ENCODE peak calls at places on chromosomes 5 and 9, in five cellular contexts. I, P, O, V and Q are unnamed samples.

GRCh38 chr9:70021026-70021571 is 22.5 kb upstream of the MAMDC2 start:
- DNase-seq in V (peak; percentile 87), O (no peak), P (peak; percentile 96), I (no peak), Q (no peak)

GRCh38 chr9:135809166-135809565 is 98.2 kb downstream of the CAMSAP1 start:
- DNase-seq in I (no peak), V (peak; percentile 58), P (peak; percentile 56), O (no peak), Q (no peak)

GRCh38 chr9:96138616-96139015 is 163.4 kb downstream of the HSD17B3 start:
- DNase-seq in I (no peak), V (no peak), P (no peak), O (no peak), Q (no peak)

GRCh38 chr5:6713274-6714181 is at the start of gene TENT4A:
- DNase-seq in O (no peak), P (peak; percentile 27), V (no peak), I (no peak), Q (peak; percentile 76)

GRCh38 chr9:15277400-15278137 is 29.4 kb downstream of the TTC39B start:
- DNase-seq in P (peak; percentile 22), V (peak; percentile 22), I (no peak), O (peak; percentile 33), Q (peak; percentile 9)

GRCh38 chr5:149156435-149157083 is 15.3 kb downstream of the ABLIM3 start:
- DNase-seq in I (no peak), V (no peak), O (no peak), P (no peak), Q (peak; percentile 11)

GRCh38 chr5:82676663-82677062 is 398.5 kb upstream of the RPS23 start:
- DNase-seq in O (peak; percentile 56), I (no peak), P (no peak), V (no peak), Q (no peak)

GRCh38 chr5:54360089-54360488 is 49.7 kb upstream of the ARL15 start:
- DNase-seq in P (peak; percentile 85), I (no peak), V (peak; percentile 55), O (no peak), Q (no peak)

GRCh38 chr5:33474931-33475499 is 34.2 kb downstream of the TARS1 start:
- DNase-seq in V (no peak), O (no peak), P (no peak), I (no peak), Q (no peak)

GRCh38 chr5:170111088-170111796 is 5.5 kb downstream of the FOXI1 start:
- DNase-seq in O (no peak), P (no peak), V (no peak), I (no peak), Q (no peak)

GRCh38 chr5:36569456-36569855 is 37.0 kb upstream of the SLC1A3 start:
- DNase-seq in O (no peak), I (no peak), V (peak; percentile 67), P (peak; percentile 49), Q (no peak)

GRCh38 chr5:136249678-136250266 is 56.8 kb upstream of the SMIM32 start:
- DNase-seq in P (peak; percentile 65), I (peak; percentile 22), V (peak; percentile 45), O (peak; percentile 49), Q (peak; percentile 86)

GRCh38 chr9:116213673-116214047 is 60.1 kb downstream of the PAPPA start:
- DNase-seq in O (no peak), V (no peak), I (no peak), P (peak; percentile 32), Q (no peak)

GRCh38 chr9:113774968-113775367 is 101.1 kb upstream of the ZNF618 start:
- DNase-seq in O (no peak), P (no peak), V (no peak), I (no peak), Q (no peak)

GRCh38 chr5:139745800-139746690 is 49.6 kb upstream of the PSD2 start:
- DNase-seq in V (peak; percentile 62), P (peak; percentile 83), I (peak; percentile 58), O (peak; percentile 54), Q (peak; percentile 79)

GRCh38 chr9:127396808-127397721 is at the start of gene SLC2A8:
- DNase-seq in V (peak; percentile 90), I (peak; percentile 99), O (peak; percentile 100), P (peak; percentile 98), Q (peak; percentile 100)

GRCh38 chr9:6646028-6646636 is 603 bp upstream of the GLDC start:
- DNase-seq in P (no peak), O (peak; percentile 82), V (no peak), I (no peak), Q (peak; percentile 54)

GRCh38 chr9:35904966-35905781 is 828 bp upstream of the HRCT1 start:
- DNase-seq in O (no peak), V (peak; percentile 41), I (no peak), P (peak; percentile 65), Q (no peak)

GRCh38 chr9:87865626-87866025 is 17.1 kb upstream of the SPATA31E1 start:
- DNase-seq in O (no peak), I (no peak), P (no peak), V (no peak), Q (no peak)

GRCh38 chr5:135930029-135930948 is 24.5 kb downstream of the LECT2 start:
- DNase-seq in P (peak; percentile 4), I (no peak), O (no peak), V (no peak), Q (peak; percentile 74)

GRCh38 chr9:130402645-130403440 is 41.9 kb upstream of the ASS1 start:
- DNase-seq in I (no peak), V (no peak), O (no peak), P (no peak), Q (no peak)

GRCh38 chr9:13479071-13479470 is 199.6 kb upstream of the MPDZ start:
- DNase-seq in P (no peak), O (no peak), I (no peak), V (no peak), Q (no peak)

GRCh38 chr9:127786773-127787123 is 914 bp downstream of the CDK9 start:
- DNase-seq in I (no peak), P (no peak), V (no peak), O (no peak), Q (no peak)

GRCh38 chr5:116032094-116032517 is at the start of gene ARL14EPL:
- DNase-seq in O (peak; percentile 58), V (peak; percentile 65), I (no peak), P (peak; percentile 91), Q (peak; percentile 87)